ENCODE peak calls at places on chromosome 11, in five cellular contexts. One of them, this sample, is unnamed.

GRCh38 chr11:69213964-69214363 is 58.2 kb downstream of the SMIM38 start:
- DNase-seq in CD8-positive, alpha-beta memory T cell: no peak
- DNase-seq in OCI-LY7: no peak
- DNase-seq in Peyer's patch: no peak
- DNase-seq in ovary: no peak
- DNase-seq in this sample: no peak

GRCh38 chr11:27058456-27058855 is 17.8 kb downstream of the BBOX1 start:
- DNase-seq in CD8-positive, alpha-beta memory T cell: no peak
- DNase-seq in OCI-LY7: no peak
- DNase-seq in Peyer's patch: no peak
- DNase-seq in ovary: no peak
- DNase-seq in this sample: no peak

GRCh38 chr11:114131366-114131963 is 72.0 kb downstream of the ZBTB16 start:
- DNase-seq in CD8-positive, alpha-beta memory T cell: no peak
- DNase-seq in OCI-LY7: no peak
- DNase-seq in Peyer's patch: no peak
- DNase-seq in ovary: no peak
- DNase-seq in this sample: no peak

GRCh38 chr11:47551086-47551485 is 1.8 kb downstream of the CELF1 start:
- DNase-seq in CD8-positive, alpha-beta memory T cell: no peak
- DNase-seq in OCI-LY7: peak
- DNase-seq in Peyer's patch: no peak
- DNase-seq in ovary: no peak
- DNase-seq in this sample: no peak

GRCh38 chr11:1406571-1407485 is 17.1 kb downstream of the BRSK2 start:
- DNase-seq in CD8-positive, alpha-beta memory T cell: no peak
- DNase-seq in OCI-LY7: no peak
- DNase-seq in Peyer's patch: no peak
- DNase-seq in ovary: no peak
- DNase-seq in this sample: peak

GRCh38 chr11:15977116-15977515 is 379.2 kb downstream of the SOX6 start:
- DNase-seq in CD8-positive, alpha-beta memory T cell: no peak
- DNase-seq in OCI-LY7: no peak
- DNase-seq in Peyer's patch: no peak
- DNase-seq in ovary: no peak
- DNase-seq in this sample: no peak

GRCh38 chr11:15716550-15716949 is 601.8 kb downstream of the INSC start:
- DNase-seq in CD8-positive, alpha-beta memory T cell: no peak
- DNase-seq in OCI-LY7: no peak
- DNase-seq in Peyer's patch: no peak
- DNase-seq in ovary: no peak
- DNase-seq in this sample: no peak

GRCh38 chr11:1458340-1459218 is 28.0 kb downstream of the MOB2 start:
- DNase-seq in CD8-positive, alpha-beta memory T cell: no peak
- DNase-seq in OCI-LY7: peak
- DNase-seq in Peyer's patch: peak
- DNase-seq in ovary: peak
- DNase-seq in this sample: peak

GRCh38 chr11:62124186-62125113 is 639 bp downstream of the INCENP start:
- DNase-seq in CD8-positive, alpha-beta memory T cell: no peak
- DNase-seq in OCI-LY7: peak
- DNase-seq in Peyer's patch: no peak
- DNase-seq in ovary: no peak
- DNase-seq in this sample: no peak

GRCh38 chr11:25939691-25940090 is 392.2 kb upstream of the ANO3 start:
- DNase-seq in CD8-positive, alpha-beta memory T cell: no peak
- DNase-seq in OCI-LY7: no peak
- DNase-seq in Peyer's patch: no peak
- DNase-seq in ovary: no peak
- DNase-seq in this sample: no peak

GRCh38 chr11:128776434-128777284 is 82.8 kb downstream of the FLI1 start:
- DNase-seq in CD8-positive, alpha-beta memory T cell: peak
- DNase-seq in OCI-LY7: peak
- DNase-seq in Peyer's patch: no peak
- DNase-seq in ovary: peak
- DNase-seq in this sample: no peak

GRCh38 chr11:77590194-77590591 is 440 bp downstream of the AQP11 start:
- DNase-seq in CD8-positive, alpha-beta memory T cell: no peak
- DNase-seq in OCI-LY7: no peak
- DNase-seq in Peyer's patch: no peak
- DNase-seq in ovary: peak
- DNase-seq in this sample: peak

GRCh38 chr11:10379022-10379421 is 74.1 kb downstream of the ADM start:
- DNase-seq in CD8-positive, alpha-beta memory T cell: no peak
- DNase-seq in OCI-LY7: no peak
- DNase-seq in Peyer's patch: no peak
- DNase-seq in ovary: no peak
- DNase-seq in this sample: no peak

GRCh38 chr11:69501891-69502860 is 20.7 kb downstream of the LINC01488 start:
- DNase-seq in CD8-positive, alpha-beta memory T cell: no peak
- DNase-seq in OCI-LY7: no peak
- DNase-seq in Peyer's patch: peak
- DNase-seq in ovary: peak
- DNase-seq in this sample: peak

GRCh38 chr11:70433966-70434812 is 35.9 kb downstream of the CTTN start:
- DNase-seq in CD8-positive, alpha-beta memory T cell: no peak
- DNase-seq in OCI-LY7: no peak
- DNase-seq in Peyer's patch: no peak
- DNase-seq in ovary: no peak
- DNase-seq in this sample: no peak

GRCh38 chr11:33500865-33501479 is 199.7 kb downstream of the C11orf91 start:
- DNase-seq in CD8-positive, alpha-beta memory T cell: no peak
- DNase-seq in OCI-LY7: no peak
- DNase-seq in Peyer's patch: no peak
- DNase-seq in ovary: no peak
- DNase-seq in this sample: no peak

GRCh38 chr11:6681949-6682348 is 1.2 kb downstream of the MRPL17 start:
- DNase-seq in CD8-positive, alpha-beta memory T cell: no peak
- DNase-seq in OCI-LY7: peak
- DNase-seq in Peyer's patch: no peak
- DNase-seq in ovary: no peak
- DNase-seq in this sample: no peak

GRCh38 chr11:5488798-5489399 is 414 bp downstream of the OR52D1 start:
- DNase-seq in CD8-positive, alpha-beta memory T cell: no peak
- DNase-seq in OCI-LY7: no peak
- DNase-seq in Peyer's patch: no peak
- DNase-seq in ovary: no peak
- DNase-seq in this sample: no peak

GRCh38 chr11:129856036-129856435 is 39.3 kb downstream of the NFRKB start:
- DNase-seq in CD8-positive, alpha-beta memory T cell: no peak
- DNase-seq in OCI-LY7: no peak
- DNase-seq in Peyer's patch: no peak
- DNase-seq in ovary: no peak
- DNase-seq in this sample: no peak

GRCh38 chr11:927871-928270 is 2.2 kb downstream of the AP2A2 start:
- DNase-seq in CD8-positive, alpha-beta memory T cell: no peak
- DNase-seq in OCI-LY7: no peak
- DNase-seq in Peyer's patch: no peak
- DNase-seq in ovary: no peak
- DNase-seq in this sample: no peak

GRCh38 chr11:44351898-44352498 is 42.1 kb upstream of the ALX4 start:
- DNase-seq in CD8-positive, alpha-beta memory T cell: no peak
- DNase-seq in OCI-LY7: no peak
- DNase-seq in Peyer's patch: no peak
- DNase-seq in ovary: no peak
- DNase-seq in this sample: no peak

GRCh38 chr11:126082251-126083109 is 19.8 kb upstream of the CDON start:
- DNase-seq in CD8-positive, alpha-beta memory T cell: no peak
- DNase-seq in OCI-LY7: no peak
- DNase-seq in Peyer's patch: no peak
- DNase-seq in ovary: no peak
- DNase-seq in this sample: peak

GRCh38 chr11:86523738-86524602 is 148.4 kb downstream of the ME3 start:
- DNase-seq in CD8-positive, alpha-beta memory T cell: no peak
- DNase-seq in OCI-LY7: no peak
- DNase-seq in Peyer's patch: no peak
- DNase-seq in ovary: no peak
- DNase-seq in this sample: no peak

GRCh38 chr11:126992065-126992803 is 8.3 kb downstream of the KIRREL3 start:
- DNase-seq in CD8-positive, alpha-beta memory T cell: no peak
- DNase-seq in OCI-LY7: no peak
- DNase-seq in Peyer's patch: no peak
- DNase-seq in ovary: no peak
- DNase-seq in this sample: no peak

GRCh38 chr11:14587203-14587602 is 56.4 kb upstream of the PDE3B start:
- DNase-seq in CD8-positive, alpha-beta memory T cell: no peak
- DNase-seq in OCI-LY7: no peak
- DNase-seq in Peyer's patch: no peak
- DNase-seq in ovary: no peak
- DNase-seq in this sample: no peak

GRCh38 chr11:70048279-70049024 is 29.7 kb upstream of the ANO1 start:
- DNase-seq in CD8-positive, alpha-beta memory T cell: no peak
- DNase-seq in OCI-LY7: no peak
- DNase-seq in Peyer's patch: no peak
- DNase-seq in ovary: no peak
- DNase-seq in this sample: no peak

GRCh38 chr11:79610678-79611077 is 169.8 kb upstream of the TENM4 start:
- DNase-seq in CD8-positive, alpha-beta memory T cell: no peak
- DNase-seq in OCI-LY7: no peak
- DNase-seq in Peyer's patch: no peak
- DNase-seq in ovary: no peak
- DNase-seq in this sample: no peak

GRCh38 chr11:88051386-88051785 is 123.9 kb downstream of the RAB38 start:
- DNase-seq in CD8-positive, alpha-beta memory T cell: no peak
- DNase-seq in OCI-LY7: no peak
- DNase-seq in Peyer's patch: no peak
- DNase-seq in ovary: no peak
- DNase-seq in this sample: no peak

GRCh38 chr11:95068549-95068948 is 1.8 kb downstream of the SRSF8 start:
- DNase-seq in CD8-positive, alpha-beta memory T cell: peak
- DNase-seq in OCI-LY7: peak
- DNase-seq in Peyer's patch: peak
- DNase-seq in ovary: peak
- DNase-seq in this sample: peak

GRCh38 chr11:1198766-1199688 is 23.8 kb upstream of the MUC5B start:
- DNase-seq in CD8-positive, alpha-beta memory T cell: no peak
- DNase-seq in OCI-LY7: no peak
- DNase-seq in Peyer's patch: peak
- DNase-seq in ovary: no peak
- DNase-seq in this sample: peak

GRCh38 chr11:33928564-33928963 is 36.7 kb upstream of the LMO2 start:
- DNase-seq in CD8-positive, alpha-beta memory T cell: no peak
- DNase-seq in OCI-LY7: no peak
- DNase-seq in Peyer's patch: no peak
- DNase-seq in ovary: no peak
- DNase-seq in this sample: no peak

GRCh38 chr11:530960-531825 is 4.2 kb downstream of the HRAS start:
- DNase-seq in CD8-positive, alpha-beta memory T cell: no peak
- DNase-seq in OCI-LY7: no peak
- DNase-seq in Peyer's patch: peak
- DNase-seq in ovary: no peak
- DNase-seq in this sample: no peak

GRCh38 chr11:68036717-68037239 is 2.0 kb upstream of the TCIRG1 start:
- DNase-seq in CD8-positive, alpha-beta memory T cell: no peak
- DNase-seq in OCI-LY7: no peak
- DNase-seq in Peyer's patch: no peak
- DNase-seq in ovary: no peak
- DNase-seq in this sample: no peak

GRCh38 chr11:68035266-68035876 is 3.5 kb upstream of the TCIRG1 start:
- DNase-seq in CD8-positive, alpha-beta memory T cell: no peak
- DNase-seq in OCI-LY7: no peak
- DNase-seq in Peyer's patch: no peak
- DNase-seq in ovary: no peak
- DNase-seq in this sample: no peak

GRCh38 chr11:68037481-68038225 is 1.2 kb upstream of the TCIRG1 start:
- DNase-seq in CD8-positive, alpha-beta memory T cell: no peak
- DNase-seq in OCI-LY7: no peak
- DNase-seq in Peyer's patch: no peak
- DNase-seq in ovary: no peak
- DNase-seq in this sample: no peak

GRCh38 chr11:68038226-68038717 is 553 bp upstream of the TCIRG1 start:
- DNase-seq in CD8-positive, alpha-beta memory T cell: no peak
- DNase-seq in OCI-LY7: peak
- DNase-seq in Peyer's patch: no peak
- DNase-seq in ovary: peak
- DNase-seq in this sample: no peak

DNA sequence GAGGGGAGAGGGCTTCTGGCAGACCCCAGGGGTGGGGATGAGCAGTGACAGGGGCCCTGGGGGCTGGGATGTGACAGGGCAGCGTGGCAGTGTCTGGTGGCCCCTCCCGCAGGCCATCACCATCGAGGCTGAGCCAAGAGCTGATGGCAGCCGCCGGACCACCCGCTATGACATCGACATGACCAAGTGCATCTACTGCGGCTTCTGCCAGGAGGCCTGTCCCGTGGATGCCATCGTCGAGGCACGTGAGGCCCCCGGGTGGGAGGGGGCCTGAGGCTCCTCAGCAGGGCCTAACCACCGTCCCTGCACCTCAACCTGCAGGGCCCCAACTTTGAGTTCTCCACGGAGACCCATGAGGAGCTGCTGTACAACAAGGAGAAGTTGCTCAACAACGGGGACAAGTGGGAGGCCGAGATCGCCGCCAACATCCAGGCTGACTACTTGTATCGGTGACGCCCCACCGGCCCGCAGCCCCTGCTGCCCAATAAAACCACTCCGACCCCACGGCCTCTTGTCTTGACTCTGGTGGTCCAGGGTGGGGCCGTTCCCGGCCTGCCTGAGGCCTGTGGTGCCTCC is 2.6 kb upstream of the TCIRG1 start:
- DNase-seq in CD8-positive, alpha-beta memory T cell: no peak
- DNase-seq in OCI-LY7: no peak
- DNase-seq in Peyer's patch: no peak
- DNase-seq in ovary: no peak
- DNase-seq in this sample: no peak
- H3K27ac ChIP-seq in CD8-positive, alpha-beta memory T cell: peak
- H3K27ac ChIP-seq in OCI-LY7: no peak
- H3K27ac ChIP-seq in Peyer's patch: peak
- H3K27ac ChIP-seq in ovary: no peak
- H3K27ac ChIP-seq in this sample: no peak

GRCh38 chr11:134139303-134139872 is 70.5 kb downstream of the JAM3 start:
- DNase-seq in CD8-positive, alpha-beta memory T cell: no peak
- DNase-seq in OCI-LY7: no peak
- DNase-seq in Peyer's patch: no peak
- DNase-seq in ovary: no peak
- DNase-seq in this sample: no peak
- H3K27ac ChIP-seq in CD8-positive, alpha-beta memory T cell: no peak
- H3K27ac ChIP-seq in OCI-LY7: no peak
- H3K27ac ChIP-seq in Peyer's patch: no peak
- H3K27ac ChIP-seq in ovary: peak
- H3K27ac ChIP-seq in this sample: peak

DNA sequence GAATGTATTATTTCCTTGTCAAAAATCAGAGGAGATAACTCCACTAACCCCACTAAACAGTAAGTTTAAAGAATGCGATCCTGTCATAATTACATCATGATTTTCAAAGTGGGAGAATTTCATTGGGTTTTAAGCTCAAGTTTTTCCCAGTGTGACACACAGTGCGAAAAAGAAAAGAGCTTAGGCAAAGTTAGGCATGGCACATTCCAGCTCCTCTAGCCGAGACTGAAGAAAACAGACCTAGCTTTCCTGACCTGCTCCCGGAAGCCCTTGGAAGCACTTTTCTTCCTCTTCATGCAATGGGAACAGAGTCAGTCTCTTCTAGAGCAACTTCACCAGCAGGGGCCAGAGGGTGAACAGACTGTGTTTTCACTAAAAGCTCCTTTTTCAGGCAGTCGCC is 76.6 kb upstream of the AKIP1 start:
- DNase-seq in CD8-positive, alpha-beta memory T cell: no peak
- DNase-seq in OCI-LY7: no peak
- DNase-seq in Peyer's patch: no peak
- DNase-seq in ovary: no peak
- DNase-seq in this sample: no peak
- H3K27ac ChIP-seq in CD8-positive, alpha-beta memory T cell: no peak
- H3K27ac ChIP-seq in OCI-LY7: no peak
- H3K27ac ChIP-seq in Peyer's patch: no peak
- H3K27ac ChIP-seq in ovary: no peak
- H3K27ac ChIP-seq in this sample: no peak

GRCh38 chr11:11731311-11732083 is 109.7 kb upstream of the GALNT18 start:
- DNase-seq in CD8-positive, alpha-beta memory T cell: no peak
- DNase-seq in OCI-LY7: no peak
- DNase-seq in Peyer's patch: no peak
- DNase-seq in ovary: peak
- DNase-seq in this sample: peak
- H3K27ac ChIP-seq in CD8-positive, alpha-beta memory T cell: no peak
- H3K27ac ChIP-seq in OCI-LY7: no peak
- H3K27ac ChIP-seq in Peyer's patch: no peak
- H3K27ac ChIP-seq in ovary: no peak
- H3K27ac ChIP-seq in this sample: no peak

This sample was measured in dorsolateral prefrontal cortex.